ENCODE peak calls at places on chromosomes 3 and 15, in nine cellular contexts. One of them, this sample, is unnamed.

GRCh38 chr3:90007786-90008499 is 900.5 kb downstream of the EPHA3 start:
- DNase-seq in tibial artery: peak
- DNase-seq in cardiac muscle cell: no peak
- DNase-seq in bronchial epithelial cell: no peak
- DNase-seq in GM23338: no peak
- DNase-seq in esophagus squamous epithelium: no peak
- DNase-seq in A549: no peak
- DNase-seq in astrocyte of the spinal cord: peak
- DNase-seq in astrocyte: no peak
- DNase-seq in this sample: peak

GRCh38 chr3:106473576-106474506 is 605.0 kb upstream of the CBLB start:
- DNase-seq in tibial artery: no peak
- DNase-seq in cardiac muscle cell: no peak
- DNase-seq in bronchial epithelial cell: peak
- DNase-seq in GM23338: no peak
- DNase-seq in esophagus squamous epithelium: no peak
- DNase-seq in A549: no peak
- DNase-seq in astrocyte of the spinal cord: no peak
- DNase-seq in astrocyte: no peak
- DNase-seq in this sample: no peak

GRCh38 chr3:48256557-48256956 is 15.7 kb downstream of the ZNF589 start:
- DNase-seq in tibial artery: no peak
- DNase-seq in cardiac muscle cell: no peak
- DNase-seq in bronchial epithelial cell: no peak
- DNase-seq in GM23338: no peak
- DNase-seq in esophagus squamous epithelium: no peak
- DNase-seq in A549: no peak
- DNase-seq in astrocyte of the spinal cord: no peak
- DNase-seq in astrocyte: no peak
- DNase-seq in this sample: no peak

GRCh38 chr15:32872606-32873291 is 154.9 kb downstream of the GREM1 start:
- DNase-seq in tibial artery: peak
- DNase-seq in cardiac muscle cell: no peak
- DNase-seq in bronchial epithelial cell: no peak
- DNase-seq in GM23338: no peak
- DNase-seq in esophagus squamous epithelium: no peak
- DNase-seq in A549: no peak
- DNase-seq in astrocyte of the spinal cord: no peak
- DNase-seq in astrocyte: peak
- DNase-seq in this sample: peak

GRCh38 chr3:169509359-169509758 is 154.2 kb downstream of the MECOM start:
- DNase-seq in tibial artery: no peak
- DNase-seq in cardiac muscle cell: no peak
- DNase-seq in bronchial epithelial cell: no peak
- DNase-seq in GM23338: no peak
- DNase-seq in esophagus squamous epithelium: no peak
- DNase-seq in A549: no peak
- DNase-seq in astrocyte of the spinal cord: no peak
- DNase-seq in astrocyte: no peak
- DNase-seq in this sample: no peak

GRCh38 chr15:97081666-97082226 is 751.2 kb downstream of the NR2F2 start:
- DNase-seq in tibial artery: no peak
- DNase-seq in cardiac muscle cell: no peak
- DNase-seq in bronchial epithelial cell: no peak
- DNase-seq in GM23338: no peak
- DNase-seq in esophagus squamous epithelium: no peak
- DNase-seq in A549: no peak
- DNase-seq in astrocyte of the spinal cord: no peak
- DNase-seq in astrocyte: no peak
- DNase-seq in this sample: no peak

GRCh38 chr3:99702953-99703352 is 64.6 kb downstream of the COL8A1 start:
- DNase-seq in tibial artery: no peak
- DNase-seq in cardiac muscle cell: no peak
- DNase-seq in bronchial epithelial cell: no peak
- DNase-seq in GM23338: no peak
- DNase-seq in esophagus squamous epithelium: no peak
- DNase-seq in A549: no peak
- DNase-seq in astrocyte of the spinal cord: no peak
- DNase-seq in astrocyte: peak
- DNase-seq in this sample: no peak

GRCh38 chr3:121988146-121988545 is 33.9 kb downstream of the ILDR1 start:
- DNase-seq in tibial artery: no peak
- DNase-seq in cardiac muscle cell: no peak
- DNase-seq in bronchial epithelial cell: peak
- DNase-seq in GM23338: no peak
- DNase-seq in esophagus squamous epithelium: no peak
- DNase-seq in A549: no peak
- DNase-seq in astrocyte of the spinal cord: no peak
- DNase-seq in astrocyte: peak
- DNase-seq in this sample: no peak

GRCh38 chr15:74385442-74386132 is 18.1 kb upstream of the CYP11A1 start:
- DNase-seq in tibial artery: no peak
- DNase-seq in cardiac muscle cell: no peak
- DNase-seq in bronchial epithelial cell: no peak
- DNase-seq in GM23338: no peak
- DNase-seq in esophagus squamous epithelium: no peak
- DNase-seq in A549: no peak
- DNase-seq in astrocyte of the spinal cord: no peak
- DNase-seq in astrocyte: no peak
- DNase-seq in this sample: no peak

GRCh38 chr3:159733194-159733860 is 255.3 kb upstream of the IL12A start:
- DNase-seq in tibial artery: no peak
- DNase-seq in cardiac muscle cell: no peak
- DNase-seq in bronchial epithelial cell: peak
- DNase-seq in GM23338: no peak
- DNase-seq in esophagus squamous epithelium: no peak
- DNase-seq in A549: peak
- DNase-seq in astrocyte of the spinal cord: peak
- DNase-seq in astrocyte: peak
- DNase-seq in this sample: no peak

GRCh38 chr3:101850327-101851048 is 1.2 kb downstream of the NFKBIZ start:
- DNase-seq in tibial artery: no peak
- DNase-seq in cardiac muscle cell: no peak
- DNase-seq in bronchial epithelial cell: peak
- DNase-seq in GM23338: no peak
- DNase-seq in esophagus squamous epithelium: no peak
- DNase-seq in A549: no peak
- DNase-seq in astrocyte of the spinal cord: peak
- DNase-seq in astrocyte: peak
- DNase-seq in this sample: no peak

GRCh38 chr3:59998040-59998439 is 948.2 kb upstream of the CFAP20DC start:
- DNase-seq in tibial artery: no peak
- DNase-seq in cardiac muscle cell: no peak
- DNase-seq in bronchial epithelial cell: no peak
- DNase-seq in GM23338: peak
- DNase-seq in esophagus squamous epithelium: no peak
- DNase-seq in A549: no peak
- DNase-seq in astrocyte of the spinal cord: no peak
- DNase-seq in astrocyte: no peak
- DNase-seq in this sample: no peak

GRCh38 chr3:66904816-66905543 is 93.1 kb upstream of the KBTBD8 start:
- DNase-seq in tibial artery: no peak
- DNase-seq in cardiac muscle cell: peak
- DNase-seq in bronchial epithelial cell: peak
- DNase-seq in GM23338: no peak
- DNase-seq in esophagus squamous epithelium: no peak
- DNase-seq in A549: no peak
- DNase-seq in astrocyte of the spinal cord: no peak
- DNase-seq in astrocyte: peak
- DNase-seq in this sample: no peak

DNA sequence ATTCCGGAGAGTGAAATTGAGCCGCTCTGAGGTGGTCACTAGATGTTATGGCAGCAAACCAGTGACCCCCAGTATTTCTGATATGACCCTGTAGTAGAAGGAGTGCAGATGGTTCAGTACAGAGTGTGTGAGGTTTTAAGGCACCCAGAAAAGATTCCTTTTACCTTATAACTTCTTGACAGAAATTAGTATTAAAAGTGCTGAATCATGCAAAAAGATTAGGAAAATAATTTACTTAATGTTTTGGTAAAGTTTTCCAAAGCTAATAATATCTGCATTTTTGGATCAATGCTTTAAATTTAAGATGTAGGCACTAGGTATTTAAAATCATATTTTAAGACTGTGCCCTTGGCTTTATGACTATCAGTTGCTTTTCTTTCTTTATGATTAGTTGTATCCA is 241.8 kb upstream of the TOPAZ1 start:
- DNase-seq in tibial artery: no peak
- DNase-seq in cardiac muscle cell: no peak
- DNase-seq in bronchial epithelial cell: no peak
- DNase-seq in GM23338: no peak
- DNase-seq in esophagus squamous epithelium: no peak
- DNase-seq in A549: no peak
- DNase-seq in astrocyte of the spinal cord: no peak
- DNase-seq in astrocyte: no peak
- DNase-seq in this sample: no peak
- H3K4me3 ChIP-seq in tibial artery: no peak
- H3K4me3 ChIP-seq in cardiac muscle cell: no peak
- H3K4me3 ChIP-seq in bronchial epithelial cell: peak
- H3K4me3 ChIP-seq in GM23338: peak
- H3K4me3 ChIP-seq in esophagus squamous epithelium: no peak
- H3K4me3 ChIP-seq in A549: peak
- H3K4me3 ChIP-seq in astrocyte of the spinal cord: peak
- H3K4me3 ChIP-seq in astrocyte: peak
- H3K4me3 ChIP-seq in this sample: no peak

DNA sequence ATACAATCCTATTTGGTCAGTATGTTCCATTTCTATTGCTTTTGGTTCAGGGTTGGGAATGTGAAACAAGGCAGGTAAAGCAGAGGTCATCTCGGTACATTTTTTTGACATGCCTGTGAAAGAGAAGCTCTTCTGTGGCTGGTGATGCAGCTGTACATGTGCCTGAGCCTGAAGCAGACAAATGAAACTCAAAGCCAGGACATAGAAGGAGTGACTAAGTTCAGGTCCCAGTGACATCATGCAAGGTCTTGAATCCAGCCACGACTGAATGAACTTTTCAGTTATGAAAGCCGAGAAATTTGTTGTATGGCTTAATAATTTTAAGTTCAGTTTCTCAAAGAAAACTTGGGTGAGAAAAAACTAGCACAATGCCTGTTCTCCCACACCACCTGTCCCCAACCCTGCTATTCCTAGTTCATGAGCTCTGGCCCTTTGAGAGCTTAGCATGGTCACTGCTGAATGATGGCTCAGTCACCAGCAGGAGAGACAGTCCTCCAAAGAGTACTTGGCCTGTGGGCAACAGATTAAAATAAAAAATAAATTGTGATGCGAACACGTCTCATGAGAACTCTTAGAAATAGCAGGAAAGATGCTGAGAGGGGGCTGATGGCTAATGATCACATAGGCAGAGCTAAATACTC is 600.2 kb upstream of the GRM7 start:
- DNase-seq in tibial artery: no peak
- DNase-seq in cardiac muscle cell: no peak
- DNase-seq in bronchial epithelial cell: no peak
- DNase-seq in GM23338: no peak
- DNase-seq in esophagus squamous epithelium: no peak
- DNase-seq in A549: no peak
- DNase-seq in astrocyte of the spinal cord: no peak
- DNase-seq in astrocyte: no peak
- DNase-seq in this sample: no peak
- H3K4me3 ChIP-seq in tibial artery: no peak
- H3K4me3 ChIP-seq in cardiac muscle cell: no peak
- H3K4me3 ChIP-seq in bronchial epithelial cell: no peak
- H3K4me3 ChIP-seq in GM23338: no peak
- H3K4me3 ChIP-seq in esophagus squamous epithelium: no peak
- H3K4me3 ChIP-seq in A549: no peak
- H3K4me3 ChIP-seq in astrocyte of the spinal cord: no peak
- H3K4me3 ChIP-seq in astrocyte: no peak
- H3K4me3 ChIP-seq in this sample: no peak

DNA sequence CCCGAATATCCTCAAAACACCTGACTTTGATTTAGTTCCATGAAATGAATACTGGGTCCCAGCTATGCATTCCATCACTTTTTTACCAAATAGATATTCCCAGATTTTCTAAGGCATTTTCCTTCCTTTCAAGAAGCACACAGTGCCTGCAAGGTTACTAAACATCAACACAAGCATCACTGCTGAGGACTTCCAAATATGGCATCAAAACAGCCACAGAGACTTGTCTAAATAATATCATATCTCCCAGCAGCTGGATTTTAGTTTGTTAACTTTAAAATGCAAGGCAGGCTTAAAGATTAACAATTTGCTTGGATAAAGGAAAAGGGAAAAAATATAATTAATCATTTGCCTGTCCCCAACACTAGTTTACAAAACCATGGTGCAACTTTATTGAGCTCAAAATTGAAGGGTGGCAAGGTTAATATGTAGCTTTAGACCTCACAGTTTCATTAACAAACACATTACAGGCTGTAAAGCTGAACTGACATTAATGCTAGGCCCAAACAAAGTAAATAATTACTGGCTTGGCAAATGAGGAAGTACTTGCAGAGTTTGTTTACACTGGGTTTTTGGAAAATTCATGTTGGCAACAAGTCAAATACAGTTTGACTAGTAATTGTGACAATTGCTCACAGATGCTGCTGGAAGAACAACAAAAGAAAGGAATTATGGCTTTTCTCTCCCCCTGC is 401.7 kb upstream of the CDIN1 start:
- DNase-seq in tibial artery: no peak
- DNase-seq in cardiac muscle cell: no peak
- DNase-seq in bronchial epithelial cell: peak
- DNase-seq in GM23338: no peak
- DNase-seq in esophagus squamous epithelium: no peak
- DNase-seq in A549: peak
- DNase-seq in astrocyte of the spinal cord: no peak
- DNase-seq in astrocyte: peak
- DNase-seq in this sample: peak
- H3K4me3 ChIP-seq in tibial artery: no peak
- H3K4me3 ChIP-seq in cardiac muscle cell: no peak
- H3K4me3 ChIP-seq in bronchial epithelial cell: no peak
- H3K4me3 ChIP-seq in GM23338: no peak
- H3K4me3 ChIP-seq in esophagus squamous epithelium: no peak
- H3K4me3 ChIP-seq in A549: no peak
- H3K4me3 ChIP-seq in astrocyte of the spinal cord: no peak
- H3K4me3 ChIP-seq in astrocyte: no peak
- H3K4me3 ChIP-seq in this sample: no peak

DNA sequence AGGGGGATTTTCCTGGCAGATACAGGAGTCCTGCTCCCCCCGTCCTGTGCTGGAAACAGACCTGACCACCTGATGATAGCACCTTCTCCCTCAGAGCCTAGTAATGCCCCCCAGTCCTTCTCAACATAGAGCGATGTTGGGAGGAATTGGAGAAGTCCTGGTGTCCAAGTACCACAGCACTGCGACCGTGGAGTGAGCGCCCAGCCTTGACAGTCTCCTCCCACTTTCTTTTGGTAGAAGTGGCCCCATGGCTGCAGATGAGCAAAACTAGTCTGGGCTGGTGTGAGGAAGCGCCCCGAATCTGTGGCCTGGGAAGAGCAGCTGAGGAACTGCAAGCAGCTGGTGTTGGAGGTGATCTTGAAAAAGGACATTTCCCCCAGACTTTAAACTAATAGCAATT is 121.6 kb downstream of the CACNA2D3 start:
- DNase-seq in tibial artery: no peak
- DNase-seq in cardiac muscle cell: no peak
- DNase-seq in bronchial epithelial cell: no peak
- DNase-seq in GM23338: no peak
- DNase-seq in esophagus squamous epithelium: no peak
- DNase-seq in A549: no peak
- DNase-seq in astrocyte of the spinal cord: no peak
- DNase-seq in astrocyte: no peak
- DNase-seq in this sample: no peak
- H3K4me3 ChIP-seq in tibial artery: no peak
- H3K4me3 ChIP-seq in cardiac muscle cell: no peak
- H3K4me3 ChIP-seq in bronchial epithelial cell: no peak
- H3K4me3 ChIP-seq in GM23338: no peak
- H3K4me3 ChIP-seq in esophagus squamous epithelium: peak
- H3K4me3 ChIP-seq in A549: peak
- H3K4me3 ChIP-seq in astrocyte of the spinal cord: no peak
- H3K4me3 ChIP-seq in astrocyte: no peak
- H3K4me3 ChIP-seq in this sample: peak

This sample was measured in LNCaP clone FGC.